ENCODE peak calls at places on chromosomes 5 and 9, in seven cellular contexts. A is CD4-positive, CD25-positive, alpha-beta regulatory T cell; C is lower lobe of right lung; H is mammary epithelial cell; W is psoas muscle; P is PC-3; X is ovary. T is an unnamed sample.

GRCh38 chr5:1110930-1111726 is 735 bp downstream of the SLC12A7 start:
- DNase-seq in A (peak; percentile 35), C (peak; percentile 73), H (no peak), W (peak; percentile 68), P (peak; percentile 12), X (peak; percentile 44), T (no peak)

GRCh38 chr9:107539427-107540154 is 50.0 kb upstream of the KLF4 start:
- DNase-seq in A (no peak), C (no peak), H (peak; percentile 15), W (peak; percentile 54), P (peak; percentile 24), X (no peak), T (no peak)

GRCh38 chr5:169350016-169350415 is 49.1 kb upstream of the SLIT3 start:
- DNase-seq in A (no peak), C (no peak), H (peak; percentile 82), W (no peak), P (peak; percentile 90), X (no peak), T (no peak)

GRCh38 chr5:80225189-80225588 is 30.7 kb downstream of the SERINC5 start:
- DNase-seq in A (no peak), C (no peak), H (no peak), W (no peak), P (no peak), X (no peak), T (no peak)

GRCh38 chr5:1971944-1972343 is 89.2 kb upstream of the IRX4 start:
- DNase-seq in A (no peak), C (no peak), H (no peak), W (no peak), P (no peak), X (no peak), T (no peak)

GRCh38 chr5:129243058-129243457 is 148.5 kb downstream of the ISOC1 start:
- DNase-seq in A (no peak), C (no peak), H (no peak), W (no peak), P (no peak), X (no peak), T (no peak)

GRCh38 chr9:104740596-104740995 is 6.9 kb upstream of the NIPSNAP3A start:
- DNase-seq in A (no peak), C (no peak), H (peak; percentile 35), W (no peak), P (peak; percentile 81), X (no peak), T (no peak)

GRCh38 chr5:173689713-173690360 is 73.4 kb upstream of the BOD1 start:
- DNase-seq in A (no peak), C (no peak), H (no peak), W (no peak), P (no peak), X (no peak), T (no peak)

GRCh38 chr9:108383801-108384200 is 472.0 kb downstream of the ACTL7B start:
- DNase-seq in A (no peak), C (no peak), H (no peak), W (no peak), P (peak; percentile 7), X (no peak), T (no peak)

GRCh38 chr9:119370816-119371215 is 1.6 kb upstream of the BRINP1 start:
- DNase-seq in A (no peak), C (no peak), H (peak; percentile 35), W (peak; percentile 29), P (peak; percentile 1), X (no peak), T (no peak)

GRCh38 chr5:149550267-149550582 is 1.0 kb downstream of the CSNK1A1 start:
- DNase-seq in A (no peak), C (no peak), H (no peak), W (no peak), P (peak; percentile 51), X (no peak), T (no peak)
- H3K4me1 ChIP-seq in A (peaks cover 42% of the 10 kb centered on the region), C (peaks cover 46% of the 10 kb centered on the region), H (peaks cover 22% of the 10 kb centered on the region), W (peaks cover 45% of the 10 kb centered on the region), P (peaks cover 46% of the 10 kb centered on the region), X (peaks cover 13% of the 10 kb centered on the region), T (peaks cover 43% of the 10 kb centered on the region)

GRCh38 chr5:179821298-179822058 is 773 bp downstream of the SQSTM1 start:
- DNase-seq in A (peak; percentile 84), C (peak; percentile 97), H (peak; percentile 89), W (peak; percentile 94), P (peak; percentile 80), X (peak; percentile 96), T (peak; percentile 98)
- H3K4me1 ChIP-seq in A (peaks cover 52% of the 10 kb centered on the region), C (peaks cover 83% of the 10 kb centered on the region), H (peaks cover 36% of the 10 kb centered on the region), W (peaks cover 68% of the 10 kb centered on the region), P (peaks cover 41% of the 10 kb centered on the region), X (peaks cover 36% of the 10 kb centered on the region), T (peaks cover 25% of the 10 kb centered on the region)

GRCh38 chr9:33044677-33045282 is 19.7 kb downstream of the DNAJA1 start:
- DNase-seq in A (no peak), C (no peak), H (peak; percentile 34), W (no peak), P (peak; percentile 39), X (peak; percentile 41), T (no peak)

GRCh38 chr9:33044162-33044673 is 19.1 kb downstream of the DNAJA1 start:
- DNase-seq in A (peak; percentile 59), C (peak; percentile 94), H (peak; percentile 82), W (peak; percentile 85), P (peak; percentile 75), X (peak; percentile 87), T (peak; percentile 76)

GRCh38 chr9:33041459-33042188 is 16.6 kb downstream of the DNAJA1 start:
- DNase-seq in A (no peak), C (no peak), H (no peak), W (no peak), P (peak; percentile 6), X (no peak), T (no peak)

GRCh38 chr9:33042528-33042927 is 17.5 kb downstream of the DNAJA1 start:
- DNase-seq in A (no peak), C (no peak), H (no peak), W (no peak), P (no peak), X (no peak), T (no peak)

GRCh38 chr9:33040792-33041458 is 15.9 kb downstream of the DNAJA1 start:
- DNase-seq in A (no peak), C (no peak), H (no peak), W (no peak), P (no peak), X (no peak), T (no peak)
- H3K4me1 ChIP-seq in A (peaks cover 11% of the 10 kb centered on the region), C (peaks cover 12% of the 10 kb centered on the region), H (peaks cover 16% of the 10 kb centered on the region), W (peaks cover 14% of the 10 kb centered on the region), P (peaks cover 15% of the 10 kb centered on the region), X (peaks cover 3% of the 10 kb centered on the region), T (no peaks in the 10 kb centered on the region)

GRCh38 chr5:151156732-151157402 is 712 bp downstream of the ANXA6 start:
- DNase-seq in A (no peak), C (no peak), H (no peak), W (no peak), P (no peak), X (peak; percentile 36), T (no peak)
- H3K4me1 ChIP-seq in A (peaks cover 65% of the 10 kb centered on the region), C (peaks cover 48% of the 10 kb centered on the region), H (peaks cover 16% of the 10 kb centered on the region), W (peaks cover 48% of the 10 kb centered on the region), P (peaks cover 28% of the 10 kb centered on the region), X (peaks cover 11% of the 10 kb centered on the region), T (peaks cover 19% of the 10 kb centered on the region)

DNA sequence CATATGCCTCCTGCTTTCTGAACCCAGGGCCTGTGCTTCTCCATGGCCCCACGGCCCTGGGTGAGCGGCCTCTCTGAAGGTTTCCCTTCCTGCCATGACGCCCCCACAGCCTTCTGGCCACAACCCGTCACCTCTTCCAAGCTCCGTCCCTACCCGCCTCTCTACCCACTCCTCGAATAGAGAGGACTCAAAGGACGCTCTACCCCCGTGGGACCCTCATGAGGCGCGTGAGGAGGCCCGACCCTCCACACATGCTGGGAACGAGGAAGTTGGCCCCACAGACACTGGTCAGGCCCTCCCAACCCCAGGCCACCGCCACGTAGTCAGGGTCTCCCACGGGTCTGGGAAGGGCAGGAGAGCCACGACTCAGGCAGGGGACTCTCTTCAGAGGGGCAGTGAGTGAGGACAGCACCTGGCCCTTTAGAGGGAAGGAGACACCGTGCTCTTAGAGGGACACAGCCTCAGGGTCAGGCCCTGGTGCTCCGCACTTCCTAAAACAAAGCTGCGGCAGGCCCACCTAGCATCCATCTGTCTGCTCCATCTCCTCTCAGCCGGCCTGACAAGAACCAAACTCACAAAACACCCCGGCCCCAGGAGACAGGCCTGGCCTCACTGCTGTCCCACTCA is 5.3 kb downstream of the BRD3 start:
- DNase-seq in A (no peak), C (no peak), H (no peak), W (no peak), P (no peak), X (no peak), T (peak; percentile 47)
- H3K4me1 ChIP-seq in A (peaks cover 34% of the 10 kb centered on the region), C (peaks cover 88% of the 10 kb centered on the region), H (peaks cover 20% of the 10 kb centered on the region), W (peaks cover 86% of the 10 kb centered on the region), P (peaks cover 27% of the 10 kb centered on the region), X (peaks cover 40% of the 10 kb centered on the region), T (peaks cover 9% of the 10 kb centered on the region)

GRCh38 chr9:131407717-131408195 is 13.9 kb downstream of the PRRC2B start:
- DNase-seq in A (peak; percentile 13), C (peak; percentile 60), H (peak; percentile 73), W (peak; percentile 32), P (no peak), X (peak; percentile 58), T (no peak)

GRCh38 chr9:131405429-131405828 is 11.5 kb downstream of the PRRC2B start:
- DNase-seq in A (no peak), C (no peak), H (no peak), W (peak; percentile 65), P (no peak), X (no peak), T (no peak)

GRCh38 chr9:131405858-131406566 is 12.1 kb downstream of the PRRC2B start:
- DNase-seq in A (no peak), C (no peak), H (peak; percentile 69), W (no peak), P (no peak), X (no peak), T (no peak)

GRCh38 chr9:131404987-131405386 is 11.1 kb downstream of the PRRC2B start:
- DNase-seq in A (no peak), C (no peak), H (no peak), W (no peak), P (no peak), X (no peak), T (no peak)

DNA sequence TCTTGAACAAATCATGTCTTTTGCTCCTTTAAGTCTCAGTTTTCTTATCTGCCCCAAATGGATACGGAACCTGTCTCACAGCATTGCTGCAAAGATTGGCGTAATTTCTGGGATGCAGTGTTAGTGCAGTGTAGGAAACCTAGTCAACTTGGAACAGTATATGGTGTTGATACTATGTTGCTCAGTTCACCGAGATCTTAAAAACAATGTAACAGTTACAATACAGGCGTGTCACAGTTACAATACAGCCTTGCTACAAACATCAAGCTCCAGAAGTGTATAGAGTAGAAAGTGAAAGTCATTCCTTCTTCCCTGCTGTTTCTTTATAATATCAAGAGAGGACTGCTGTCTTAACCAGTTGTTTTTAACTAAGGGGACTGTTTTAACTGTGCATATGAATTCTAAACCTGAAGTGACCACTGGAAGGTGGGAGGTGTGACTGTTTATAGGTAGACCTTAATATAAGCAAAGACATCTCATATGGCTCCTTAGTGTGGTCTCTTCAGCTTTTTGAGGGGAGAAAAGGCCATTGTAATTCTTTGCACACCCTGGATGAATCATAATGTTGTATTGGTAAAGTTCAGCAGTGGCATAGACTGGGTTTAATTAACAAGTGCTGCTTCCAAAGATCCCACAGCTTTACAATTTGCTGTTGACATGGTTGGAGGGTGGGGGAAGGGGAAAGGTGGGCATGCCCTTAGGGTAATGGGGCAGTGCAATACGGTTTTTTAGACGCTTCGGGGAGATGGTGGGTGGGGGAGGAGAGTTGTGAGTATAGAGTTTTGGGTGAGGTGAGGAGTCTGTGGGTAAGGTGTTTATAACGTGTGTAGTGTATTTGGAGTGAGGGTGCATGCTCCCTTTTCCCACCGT is 12.9 kb downstream of the PRRC2B start:
- DNase-seq in A (no peak), C (no peak), H (no peak), W (no peak), P (no peak), X (no peak), T (no peak)
- H3K4me1 ChIP-seq in A (peaks cover 90% of the 10 kb centered on the region), C (peaks cover 93% of the 10 kb centered on the region), H (peaks cover 69% of the 10 kb centered on the region), W (peaks cover 93% of the 10 kb centered on the region), P (peaks cover 13% of the 10 kb centered on the region), X (peaks cover 49% of the 10 kb centered on the region), T (peaks cover 62% of the 10 kb centered on the region)

GRCh38 chr9:95091971-95092320 is 225.6 kb downstream of the FANCC start:
- DNase-seq in A (no peak), C (no peak), H (no peak), W (no peak), P (peak; percentile 53), X (no peak), T (no peak)
- H3K4me1 ChIP-seq in A (no peaks in the 10 kb centered on the region), C (peaks cover 70% of the 10 kb centered on the region), H (peaks cover 29% of the 10 kb centered on the region), W (peaks cover 74% of the 10 kb centered on the region), P (peaks cover 30% of the 10 kb centered on the region), X (peaks cover 22% of the 10 kb centered on the region), T (peaks cover 22% of the 10 kb centered on the region)

T was measured in RWPE2.